ENCODE peak calls at places on chromosomes 2 and 18, in five cellular contexts. S, Z, G, C and P are unnamed samples.
A peak's percentile ranks its signal among the peaks of the same experiment; 100 is the strongest.

GRCh38 chr2:109238580-109238979 is 109.6 kb downstream of the SH3RF3 start:
- DNase-seq in C (no peak), S (no peak), G (peak; percentile 59), Z (peak; percentile 86), P (peak; percentile 57)

GRCh38 chr2:60934153-60934722 is 52.9 kb downstream of the REL start:
- DNase-seq in C (no peak), G (no peak), Z (no peak), S (no peak), P (no peak)

GRCh38 chr2:236968101-236968886 is 117.4 kb upstream of the COPS8 start:
- DNase-seq in Z (no peak), G (no peak), C (no peak), S (peak; percentile 67), P (no peak)

GRCh38 chr18:76348267-76349066 is 146.6 kb downstream of the ZNF516 start:
- DNase-seq in Z (no peak), G (no peak), S (no peak), C (no peak), P (no peak)

GRCh38 chr18:32998285-32998684 is 225.5 kb upstream of the KLHL14 start:
- DNase-seq in S (no peak), C (no peak), G (no peak), Z (no peak), P (no peak)

GRCh38 chr2:239303711-239304532 is 96.9 kb downstream of the HDAC4 start:
- DNase-seq in S (peak; percentile 57), Z (no peak), G (no peak), C (no peak), P (no peak)

GRCh38 chr2:175815537-175815936 is 186.5 kb downstream of the LNPK start:
- DNase-seq in Z (no peak), C (no peak), S (no peak), G (no peak), P (peak; percentile 44)

GRCh38 chr2:237590272-237591020 is at the start of gene RAB17:
- DNase-seq in C (no peak), S (peak; percentile 88), Z (no peak), G (no peak), P (peak; percentile 42)

GRCh38 chr2:203774760-203775159 is 68.3 kb downstream of the CD28 start:
- DNase-seq in Z (no peak), S (no peak), C (no peak), G (no peak), P (no peak)

DNA sequence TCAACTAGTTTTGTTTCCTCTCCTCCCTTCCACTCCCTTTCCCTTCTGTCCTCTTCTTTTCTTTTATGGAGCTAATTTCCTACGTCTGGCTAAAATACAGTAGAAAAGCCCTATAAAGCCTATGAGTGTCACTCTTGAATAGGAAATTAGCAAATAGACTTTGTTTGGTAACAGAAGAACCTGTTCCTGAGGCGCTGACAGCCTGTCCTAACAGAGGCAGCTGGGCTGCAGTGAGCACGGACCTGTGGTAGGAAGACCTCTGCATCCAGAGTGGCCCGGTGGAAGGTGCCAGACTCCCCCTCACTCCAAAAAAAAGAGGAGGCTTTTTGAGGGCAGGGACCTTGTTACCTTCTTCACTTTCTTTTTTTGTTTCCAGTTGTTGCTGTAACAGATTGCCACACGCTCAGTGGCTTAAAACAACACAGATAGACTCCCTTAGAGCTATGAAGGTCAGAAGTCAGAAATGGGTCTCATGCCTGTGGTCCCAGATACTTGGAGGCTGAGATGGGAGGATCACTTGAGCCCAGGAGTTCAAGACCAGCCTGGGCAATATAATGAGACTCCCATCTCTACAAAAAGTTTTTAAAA is 81.2 kb upstream of the TXNDC2 start:
- DNase-seq in S (no peak), G (peak; percentile 36), Z (peak; percentile 76), C (no peak), P (no peak)
- H3K27ac ChIP-seq in S (no peak overlapping the region), G (peak overlapping the region; percentile 74), Z (peak overlapping the region; percentile 95), C (no peak overlapping the region), P (no peak overlapping the region)

DNA sequence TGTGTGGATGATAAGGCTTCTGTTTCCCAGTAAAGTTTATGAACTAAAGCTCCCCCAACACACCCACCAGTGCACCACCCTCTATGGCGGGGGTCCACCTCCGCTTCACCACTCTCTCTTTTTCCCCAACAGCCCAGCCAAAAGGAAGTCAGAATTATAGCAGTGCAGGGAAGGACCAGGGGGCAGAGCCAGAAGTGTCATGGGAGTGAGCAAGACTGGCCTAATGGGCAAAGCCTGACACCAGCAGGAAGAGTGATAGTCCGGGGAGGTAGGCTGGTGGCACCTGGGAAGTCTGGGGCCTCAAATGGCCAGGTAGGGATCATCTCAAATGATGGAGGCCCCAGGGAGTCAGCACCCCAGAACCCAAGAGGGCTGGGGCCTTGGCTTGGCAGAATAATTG is 167.6 kb downstream of the ZFP36L2 start:
- DNase-seq in S (peak; percentile 21), G (no peak), C (no peak), Z (no peak), P (no peak)
- H3K27ac ChIP-seq in S (peak overlapping the region; percentile 28), G (no peak overlapping the region), C (no peak overlapping the region), Z (no peak overlapping the region), P (no peak overlapping the region)

GRCh38 chr2:164826293-164827243 is 15.1 kb downstream of the COBLL1 start:
- DNase-seq in S (no peak), C (no peak), G (peak; percentile 17), Z (peak; percentile 77), P (no peak)
- H3K27ac ChIP-seq in S (peak overlapping the region; percentile 78), C (no peak overlapping the region), G (peak overlapping the region; percentile 33), Z (peak overlapping the region; percentile 42), P (no peak overlapping the region)

GRCh38 chr18:6878881-6879280 is 149.4 kb downstream of the ARHGAP28 start:
- DNase-seq in S (no peak), C (no peak), G (no peak), Z (peak; percentile 73), P (no peak)
- H3K27ac ChIP-seq in S (no peak overlapping the region), C (no peak overlapping the region), G (no peak overlapping the region), Z (no peak overlapping the region), P (no peak overlapping the region)

GRCh38 chr2:151777487-151777886 is 43.2 kb upstream of the NEB start:
- DNase-seq in S (no peak), G (no peak), C (no peak), Z (no peak), P (no peak)

GRCh38 chr2:151777911-151778310 is 43.6 kb upstream of the NEB start:
- DNase-seq in C (no peak), G (no peak), Z (no peak), S (no peak), P (peak; percentile 57)

GRCh38 chr2:151776367-151776766 is 42.1 kb upstream of the NEB start:
- DNase-seq in C (no peak), S (no peak), Z (no peak), G (no peak), P (no peak)

GRCh38 chr2:151774506-151774905 is 40.2 kb upstream of the NEB start:
- DNase-seq in S (no peak), C (peak; percentile 18), G (no peak), Z (no peak), P (peak; percentile 82)

DNA sequence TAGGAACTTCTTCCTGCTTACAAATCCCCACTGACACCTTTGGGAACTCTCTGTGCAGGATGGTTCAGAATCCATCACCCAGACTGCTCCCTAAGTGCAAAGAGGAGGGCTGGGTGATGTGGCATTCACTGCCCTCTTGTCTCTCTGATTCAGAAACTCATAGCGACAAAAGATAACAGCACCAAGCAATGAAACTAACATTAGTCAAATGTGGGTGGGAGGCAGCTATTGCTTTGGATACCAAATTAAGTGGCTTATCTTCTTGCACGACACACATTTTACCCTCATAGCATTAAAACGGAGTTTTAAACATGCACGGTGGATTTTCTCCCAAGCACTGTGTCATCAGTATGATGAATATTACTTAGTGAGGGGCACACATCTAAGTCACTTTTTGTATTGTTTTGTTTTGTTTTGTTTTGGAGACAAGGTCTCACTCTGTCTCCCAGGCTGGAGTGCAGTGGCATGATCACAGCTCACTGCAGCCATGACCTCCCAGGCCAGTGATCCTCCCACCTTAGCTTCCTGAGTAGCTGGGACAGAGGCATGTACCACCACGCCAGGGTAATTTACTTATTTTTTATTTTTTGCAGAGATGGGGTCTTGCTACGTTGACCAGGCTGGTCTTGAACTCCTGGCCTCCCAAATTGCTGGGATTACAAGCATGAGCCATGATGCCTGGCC is 40.9 kb upstream of the NEB start:
- DNase-seq in S (no peak), C (no peak), G (no peak), Z (no peak), P (peak; percentile 55)
- H3K27ac ChIP-seq in S (no peak overlapping the region), C (no peak overlapping the region), G (no peak overlapping the region), Z (peak overlapping the region; percentile 77), P (peak overlapping the region; percentile 73)

GRCh38 chr2:137964066-137964858 is at the start of gene HNMT:
- DNase-seq in C (no peak), S (peak; percentile 66), Z (peak; percentile 72), G (peak; percentile 27), P (peak; percentile 55)
- H3K27ac ChIP-seq in C (no peak within 1 kb of the TSS), S (peak within 1 kb of the TSS; percentile 82), Z (peak within 1 kb of the TSS; percentile 99), G (peak within 1 kb of the TSS; percentile 68), P (peak within 1 kb of the TSS; percentile 45)

GRCh38 chr2:18552351-18553077 is 7.9 kb downstream of the RDH14 start:
- DNase-seq in G (no peak), S (no peak), Z (no peak), C (no peak), P (peak; percentile 69)
- H3K27ac ChIP-seq in G (no peak overlapping the region), S (no peak overlapping the region), Z (no peak overlapping the region), C (no peak overlapping the region), P (no peak overlapping the region)

GRCh38 chr2:20606198-20606597 is 44.7 kb downstream of the HS1BP3 start:
- DNase-seq in S (no peak), C (no peak), G (no peak), Z (no peak), P (no peak)
- H3K27ac ChIP-seq in S (no peak overlapping the region), C (no peak overlapping the region), G (no peak overlapping the region), Z (no peak overlapping the region), P (no peak overlapping the region)

GRCh38 chr18:1034971-1035370 is 130.3 kb downstream of the ADCYAP1 start:
- DNase-seq in Z (no peak), C (no peak), G (no peak), S (no peak), P (no peak)
- H3K27ac ChIP-seq in Z (no peak overlapping the region), C (no peak overlapping the region), G (no peak overlapping the region), S (no peak overlapping the region), P (no peak overlapping the region)